ENCODE peak calls at places on chromosomes 11 and 22, in five cellular contexts. R, D, M, S and Z are unnamed samples. For H4K20me1, the result is how much of the 10 kb centered on the place peaks cover.

GRCh38 chr11:3231851-3232744 is at the start of gene MRGPRE:
- DNase-seq in R (no peak), S (no peak), M (no peak), D (peak), Z (peak)

GRCh38 chr11:35160902-35161585 is 22.1 kb downstream of the CD44 start:
- DNase-seq in D (no peak), R (no peak), M (no peak), S (no peak), Z (peak)

GRCh38 chr11:8297781-8298440 is 34.2 kb upstream of the LMO1 start:
- DNase-seq in D (no peak), R (no peak), S (no peak), M (no peak), Z (no peak)

GRCh38 chr11:61975638-61976419 is 8.4 kb upstream of the FTH1 start:
- DNase-seq in D (no peak), R (no peak), M (no peak), S (no peak), Z (no peak)

GRCh38 chr11:46378296-46378695 is 3.2 kb upstream of the MDK start:
- DNase-seq in M (no peak), S (no peak), D (no peak), R (no peak), Z (no peak)

GRCh38 chr11:70519117-70519516 is 120.8 kb downstream of the CTTN start:
- DNase-seq in D (no peak), R (peak), S (no peak), M (peak), Z (no peak)

GRCh38 chr11:84608788-84609309 is 1018.3 kb downstream of the DLG2 start:
- DNase-seq in M (no peak), S (no peak), R (no peak), D (no peak), Z (no peak)

GRCh38 chr11:71996946-71997345 is 1.8 kb upstream of the IL18BP start:
- DNase-seq in M (no peak), D (no peak), S (no peak), R (no peak), Z (no peak)

GRCh38 chr11:110125632-110126031 is 32.4 kb downstream of the ZC3H12C start:
- DNase-seq in R (no peak), S (peak), M (no peak), D (no peak), Z (no peak)

GRCh38 chr22:19361501-19362103 is 69.9 kb downstream of the HIRA start:
- DNase-seq in R (no peak), S (no peak), D (no peak), M (peak), Z (no peak)

GRCh38 chr11:36469881-36470802 is 39.9 kb downstream of the TRAF6 start:
- DNase-seq in R (no peak), M (no peak), S (no peak), D (no peak), Z (no peak)

GRCh38 chr11:34358666-34359547 is 1.1 kb upstream of the ABTB2 start:
- DNase-seq in R (peak), S (peak), M (peak), D (peak), Z (peak)

GRCh38 chr11:133988686-133989410 is 32.1 kb upstream of the IGSF9B start:
- DNase-seq in M (no peak), D (no peak), S (no peak), R (no peak), Z (no peak)

GRCh38 chr11:45252134-45252856 is 33.8 kb downstream of the SYT13 start:
- DNase-seq in R (peak), S (peak), M (no peak), D (peak), Z (peak)

GRCh38 chr22:44192811-44193536 is 12.2 kb downstream of the PARVG start:
- DNase-seq in D (no peak), R (no peak), M (no peak), S (no peak), Z (no peak)

GRCh38 chr11:28009383-28009782 is 98.6 kb downstream of the KIF18A start:
- DNase-seq in D (no peak), R (no peak), S (no peak), M (no peak), Z (no peak)

GRCh38 chr22:19846620-19847344 is 7.9 kb downstream of the GNB1L start:
- DNase-seq in M (no peak), D (no peak), R (no peak), S (no peak), Z (no peak)

GRCh38 chr22:46143491-46144147 is 6.7 kb upstream of the PPARA start:
- DNase-seq in R (no peak), D (no peak), M (no peak), S (no peak), Z (no peak)

GRCh38 chr22:20523118-20523983 is 15.9 kb downstream of the MED15 start:
- DNase-seq in D (peak), S (no peak), R (no peak), M (no peak), Z (no peak)

GRCh38 chr22:30392661-30393321 is 4.0 kb upstream of the SEC14L2 start:
- DNase-seq in M (no peak), R (no peak), S (no peak), D (no peak), Z (no peak)

GRCh38 chr11:117328414-117329010 is 858 bp downstream of the CEP164 start:
- DNase-seq in S (no peak), D (no peak), R (no peak), M (no peak), Z (peak)

GRCh38 chr22:27139935-27140493 is 482.6 kb downstream of the MIAT start:
- DNase-seq in D (no peak), R (no peak), S (no peak), M (no peak), Z (peak)

GRCh38 chr11:67389477-67389876 is 2.3 kb upstream of the RAD9A start:
- DNase-seq in R (no peak), D (peak), S (peak), M (no peak), Z (peak)

GRCh38 chr11:97743205-97743742 is 1277.5 kb upstream of the CNTN5 start:
- DNase-seq in M (peak), S (no peak), D (no peak), R (no peak), Z (no peak)

GRCh38 chr11:113593698-113594308 is 112.3 kb downstream of the TMPRSS5 start:
- DNase-seq in M (peak), R (no peak), D (peak), S (no peak), Z (no peak)

GRCh38 chr22:39179401-39179827 is 26.9 kb upstream of the CBX7 start:
- DNase-seq in D (peak), R (no peak), M (no peak), S (no peak), Z (no peak)

GRCh38 chr11:130763087-130763980 is 152.9 kb downstream of the SNX19 start:
- DNase-seq in R (no peak), S (no peak), M (no peak), D (no peak), Z (no peak)

GRCh38 chr11:111220716-111221115 is 24.8 kb upstream of the POU2AF2 start:
- DNase-seq in M (no peak), R (no peak), S (no peak), D (no peak), Z (no peak)

GRCh38 chr11:15346907-15347306 is 232.2 kb downstream of the INSC start:
- DNase-seq in R (no peak), S (no peak), D (no peak), M (no peak), Z (no peak)

GRCh38 chr22:35418088-35418487 is 18.1 kb downstream of the MCM5 start:
- DNase-seq in D (no peak), M (no peak), S (no peak), R (no peak), Z (no peak)

GRCh38 chr22:22932512-22932941 is 44.9 kb downstream of the IGLL5 start:
- DNase-seq in S (no peak), D (peak), M (no peak), R (no peak), Z (no peak)

GRCh38 chr11:47688986-47689385 is 26.2 kb downstream of the AGBL2 start:
- DNase-seq in M (no peak), R (no peak), S (no peak), D (no peak), Z (no peak)

GRCh38 chr22:22558071-22558971 is 744 bp downstream of the PRAME start:
- DNase-seq in M (no peak), S (no peak), R (no peak), D (peak), Z (peak)

GRCh38 chr11:117374316-117374715 is 46.7 kb downstream of the CEP164 start:
- DNase-seq in S (no peak), D (no peak), M (no peak), R (no peak), Z (no peak)

GRCh38 chr22:34804588-34804987 is 261.4 kb upstream of the ISX start:
- DNase-seq in D (no peak), M (no peak), R (no peak), S (no peak), Z (no peak)

GRCh38 chr11:134819026-134819425 is 407.0 kb upstream of the B3GAT1 start:
- DNase-seq in D (no peak), R (no peak), M (no peak), S (no peak), Z (no peak)

GRCh38 chr11:5383576-5383975 is at the start of gene OR51M1:
- DNase-seq in S (no peak), M (no peak), R (no peak), D (no peak), Z (no peak)

DNA sequence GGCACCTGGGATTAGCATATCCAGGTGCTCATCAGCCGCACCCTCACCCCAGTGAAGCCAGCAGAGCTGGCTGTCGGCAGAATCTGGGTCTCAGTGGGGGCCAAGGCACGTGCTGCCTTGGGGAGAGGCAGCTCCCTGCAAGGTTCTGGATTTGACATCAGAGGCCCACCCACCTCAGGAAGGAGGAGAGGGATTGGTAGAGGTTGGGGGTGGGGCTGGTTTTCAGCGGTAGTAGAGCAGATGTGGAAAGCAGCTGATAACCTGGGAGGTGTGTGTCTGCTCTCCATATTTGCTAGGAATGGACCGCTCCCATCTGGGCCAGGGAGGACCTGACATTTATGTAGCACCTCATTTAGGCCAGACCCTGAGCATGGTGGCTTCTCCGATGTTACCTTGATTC is 147.5 kb downstream of the GRIK4 start:
- DNase-seq in S (no peak), R (no peak), M (no peak), D (no peak), Z (no peak)
- H4K20me1 ChIP-seq in S (under half), R (under half), M (under half), D (under half), Z (under half)

DNA sequence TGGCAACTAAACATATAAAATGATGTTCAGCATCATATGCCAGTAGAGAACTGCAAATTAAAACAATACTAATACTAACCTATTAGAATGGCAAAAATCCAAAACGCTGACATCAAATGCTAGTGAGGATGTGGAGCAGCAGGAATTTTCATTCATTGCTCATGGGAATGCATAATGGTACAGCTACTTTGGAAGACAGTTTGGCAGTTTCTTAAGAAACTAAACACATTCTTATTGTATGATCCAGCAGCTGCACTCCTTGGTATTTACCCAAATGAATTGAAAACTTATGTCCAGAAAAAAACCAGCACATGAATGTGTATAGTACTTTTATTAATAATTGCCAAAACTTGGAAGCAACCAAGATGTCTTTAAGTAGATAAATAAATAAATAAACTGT is 258.0 kb downstream of the TENM4 start:
- DNase-seq in D (no peak), S (no peak), R (no peak), M (no peak), Z (no peak)
- TF ChIP-seq ZBTB33 in D (no peak), S (no peak), R (no peak), M (no peak), Z (no peak)

GRCh38 chr22:28978158-28978557 is 83.5 kb downstream of the C22orf31 start:
- DNase-seq in R (peak), S (no peak), M (no peak), D (no peak), Z (no peak)
- H3K4me2 ChIP-seq in R (peak), S (peak), M (no peak), D (no peak), Z (peak)

GRCh38 chr22:40244586-40244985 is 66.9 kb downstream of the TNRC6B start:
- DNase-seq in R (no peak), M (no peak), S (no peak), D (no peak), Z (no peak)

GRCh38 chr22:40240160-40240559 is 62.4 kb downstream of the TNRC6B start:
- DNase-seq in S (no peak), M (no peak), D (peak), R (no peak), Z (no peak)

GRCh38 chr22:40240671-40241070 is 62.9 kb downstream of the TNRC6B start:
- DNase-seq in D (no peak), R (no peak), S (no peak), M (no peak), Z (no peak)

GRCh38 chr22:40241200-40241763 is 63.6 kb downstream of the TNRC6B start:
- DNase-seq in S (no peak), D (no peak), M (no peak), R (no peak), Z (no peak)

GRCh38 chr22:40243891-40244290 is 66.2 kb downstream of the TNRC6B start:
- DNase-seq in R (no peak), S (no peak), D (no peak), M (no peak), Z (no peak)
- H4K20me1 ChIP-seq in R (under half), S (under half), D (under half), M (under half), Z (under half)

GRCh38 chr11:118910309-118911112 is 15.2 kb downstream of the BCL9L start:
- DNase-seq in R (no peak), S (peak), D (peak), M (no peak), Z (no peak)
- TF ChIP-seq ZBTB33 in R (no peak), S (no peak), D (no peak), M (no peak), Z (no peak)

DNA sequence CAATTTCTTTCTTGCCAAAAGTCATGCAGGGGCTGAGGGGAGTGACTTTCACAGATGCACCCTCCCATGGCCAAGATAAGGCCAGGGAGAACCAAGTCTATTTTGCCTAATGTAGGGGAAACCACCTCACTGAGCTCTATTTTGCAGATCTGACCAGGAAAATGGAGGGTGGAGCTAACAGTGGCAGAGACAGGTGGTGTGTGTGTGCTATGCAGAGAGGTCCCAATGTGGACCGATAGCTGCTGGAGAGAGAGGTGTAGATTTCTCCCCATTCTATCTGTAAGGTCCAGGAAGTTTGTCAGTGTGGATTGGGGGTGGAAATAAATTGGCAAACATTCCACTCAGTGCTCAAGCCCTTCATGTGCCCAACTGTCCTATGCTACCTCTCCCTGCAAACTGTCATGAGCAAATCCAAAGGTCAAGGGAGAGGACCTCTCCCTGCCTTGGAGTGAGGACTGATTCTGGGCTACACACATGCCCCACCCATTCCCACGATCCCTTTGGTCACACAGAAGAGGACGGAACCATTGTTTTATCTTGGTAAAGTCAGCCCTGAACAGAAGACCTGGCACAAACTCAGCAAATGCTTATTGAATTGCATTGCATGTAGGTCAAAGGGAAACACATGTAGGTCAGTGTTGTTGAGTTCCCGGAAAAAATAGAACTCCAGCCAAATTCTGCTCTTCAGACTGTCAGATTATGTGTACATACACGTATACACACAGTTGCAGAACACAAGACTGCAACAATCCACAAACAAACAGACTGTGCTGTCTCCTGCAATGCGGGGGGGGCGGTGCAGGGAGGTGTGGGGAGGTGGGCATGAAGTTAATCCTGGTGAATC is 65.9 kb downstream of the C11orf58 start:
- DNase-seq in S (peak), R (no peak), D (no peak), M (no peak), Z (no peak)
- H3K4me2 ChIP-seq in S (peak), R (no peak), D (no peak), M (no peak), Z (no peak)

GRCh38 chr11:1397146-1397861 is 7.6 kb downstream of the BRSK2 start:
- DNase-seq in R (no peak), M (no peak), D (no peak), S (no peak), Z (no peak)

GRCh38 chr11:1398506-1399235 is 8.9 kb downstream of the BRSK2 start:
- DNase-seq in D (no peak), S (no peak), R (no peak), M (no peak), Z (no peak)

GRCh38 chr11:1396375-1396841 is 6.7 kb downstream of the BRSK2 start:
- DNase-seq in M (no peak), R (no peak), S (no peak), D (no peak), Z (no peak)

GRCh38 chr11:1399386-1400167 is 9.8 kb downstream of the BRSK2 start:
- DNase-seq in M (no peak), S (no peak), R (no peak), D (no peak), Z (peak)

DNA sequence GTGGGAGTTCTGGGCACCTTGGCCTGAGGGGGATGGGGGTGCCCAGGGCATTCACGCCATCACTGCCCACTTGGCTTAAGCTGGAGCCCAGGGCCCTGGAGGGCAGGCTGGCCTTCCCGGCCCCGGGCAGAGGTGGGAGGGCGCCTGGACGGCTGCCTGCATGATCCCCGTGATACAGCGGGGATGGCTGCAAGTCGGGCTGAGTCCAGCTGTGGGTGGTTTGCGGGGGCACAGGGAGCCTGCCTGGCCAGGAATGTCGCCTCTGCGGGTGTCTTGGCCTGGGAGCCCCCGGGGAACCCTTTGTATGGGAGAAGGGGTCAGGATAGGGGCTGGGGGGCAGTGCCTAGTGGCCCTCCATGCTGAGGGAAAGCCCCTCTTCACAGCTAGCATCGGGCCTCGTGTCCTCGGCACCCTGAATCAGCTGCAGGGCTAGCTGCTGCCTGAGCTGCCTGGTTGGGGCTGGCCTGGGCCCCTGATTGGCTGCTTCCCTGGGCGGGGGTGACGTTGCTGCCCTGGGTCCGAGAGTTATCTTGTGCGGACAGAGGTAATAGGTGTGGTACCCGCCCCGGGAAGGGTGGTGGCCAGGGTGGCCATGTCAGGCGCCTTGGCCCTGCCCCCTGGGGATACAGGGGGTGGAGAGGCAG is 8.2 kb downstream of the BRSK2 start:
- DNase-seq in R (no peak), M (no peak), D (peak), S (no peak), Z (no peak)
- H4K20me1 ChIP-seq in R (under half), M (under half), D (under half), S (under half), Z (under half)

DNA sequence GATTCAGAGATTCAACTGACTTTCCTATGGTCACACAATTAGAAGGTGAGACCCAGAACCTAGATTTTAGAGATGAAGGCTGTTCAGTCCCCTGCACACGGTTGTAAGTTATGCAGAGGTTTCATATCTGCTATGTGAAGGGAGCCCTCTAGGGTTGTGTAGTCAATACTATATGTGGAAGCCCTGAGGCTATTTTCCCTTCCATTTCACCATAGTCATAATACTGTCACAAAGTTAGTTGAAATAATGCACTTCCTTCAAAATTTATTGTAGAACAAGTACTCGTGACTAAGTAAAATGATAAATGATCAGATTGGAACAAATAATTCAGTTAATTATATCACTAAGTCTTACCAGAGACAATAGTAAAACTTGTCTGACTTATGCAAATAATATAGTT is 48.8 kb downstream of the ENDOD1 start:
- DNase-seq in S (no peak), R (no peak), D (no peak), M (no peak), Z (no peak)
- TF ChIP-seq ZBTB33 in S (no peak), R (no peak), D (no peak), M (no peak), Z (no peak)